ENCODE peak calls at places on chromosomes 2 and 18, in six cellular contexts. One of them, this sample, is unnamed.
A peak's percentile ranks its signal among the peaks of the same experiment; 100 is the strongest.

GRCh38 chr18:48036191-48036590 is 105.7 kb upstream of the SMAD2 start:
- DNase-seq in suprapubic skin: peak; percentile 83
- DNase-seq in ovary: no peak
- DNase-seq in HCT116: no peak
- DNase-seq in right cardiac atrium: peak; percentile 17
- DNase-seq in CD8-positive, alpha-beta memory T cell: no peak
- DNase-seq in this sample: no peak

GRCh38 chr2:231795525-231796327 is 9.5 kb downstream of the COPS7B start:
- DNase-seq in CD8-positive, alpha-beta memory T cell: no peak
- DNase-seq in HCT116: peak; percentile 81
- DNase-seq in right cardiac atrium: no peak
- DNase-seq in suprapubic skin: no peak
- DNase-seq in ovary: no peak
- DNase-seq in this sample: no peak

GRCh38 chr2:26540306-26540705 is 62.4 kb upstream of the OTOF start:
- DNase-seq in suprapubic skin: no peak
- DNase-seq in HCT116: no peak
- DNase-seq in CD8-positive, alpha-beta memory T cell: no peak
- DNase-seq in right cardiac atrium: no peak
- DNase-seq in ovary: no peak
- DNase-seq in this sample: no peak

GRCh38 chr18:44700652-44701051 is 20.0 kb downstream of the SETBP1 start:
- DNase-seq in ovary: peak; percentile 45
- DNase-seq in right cardiac atrium: peak; percentile 58
- DNase-seq in CD8-positive, alpha-beta memory T cell: peak; percentile 58
- DNase-seq in HCT116: no peak
- DNase-seq in suprapubic skin: no peak
- DNase-seq in this sample: no peak

GRCh38 chr18:58456625-58457024 is 172.3 kb downstream of the ALPK2 start:
- DNase-seq in right cardiac atrium: no peak
- DNase-seq in ovary: no peak
- DNase-seq in HCT116: no peak
- DNase-seq in suprapubic skin: no peak
- DNase-seq in CD8-positive, alpha-beta memory T cell: no peak
- DNase-seq in this sample: no peak

GRCh38 chr18:57210101-57210661 is 63.3 kb downstream of the BOD1L2 start:
- DNase-seq in ovary: no peak
- DNase-seq in HCT116: peak; percentile 63
- DNase-seq in right cardiac atrium: no peak
- DNase-seq in suprapubic skin: no peak
- DNase-seq in CD8-positive, alpha-beta memory T cell: no peak
- DNase-seq in this sample: no peak

GRCh38 chr2:102424754-102425153 is 1.8 kb downstream of the IL18RAP start:
- DNase-seq in HCT116: no peak
- DNase-seq in ovary: no peak
- DNase-seq in suprapubic skin: no peak
- DNase-seq in CD8-positive, alpha-beta memory T cell: no peak
- DNase-seq in right cardiac atrium: no peak
- DNase-seq in this sample: no peak

GRCh38 chr18:10834128-10834815 is 308.4 kb downstream of the NAPG start:
- DNase-seq in right cardiac atrium: no peak
- DNase-seq in CD8-positive, alpha-beta memory T cell: no peak
- DNase-seq in suprapubic skin: no peak
- DNase-seq in HCT116: no peak
- DNase-seq in ovary: no peak
- DNase-seq in this sample: no peak

DNA sequence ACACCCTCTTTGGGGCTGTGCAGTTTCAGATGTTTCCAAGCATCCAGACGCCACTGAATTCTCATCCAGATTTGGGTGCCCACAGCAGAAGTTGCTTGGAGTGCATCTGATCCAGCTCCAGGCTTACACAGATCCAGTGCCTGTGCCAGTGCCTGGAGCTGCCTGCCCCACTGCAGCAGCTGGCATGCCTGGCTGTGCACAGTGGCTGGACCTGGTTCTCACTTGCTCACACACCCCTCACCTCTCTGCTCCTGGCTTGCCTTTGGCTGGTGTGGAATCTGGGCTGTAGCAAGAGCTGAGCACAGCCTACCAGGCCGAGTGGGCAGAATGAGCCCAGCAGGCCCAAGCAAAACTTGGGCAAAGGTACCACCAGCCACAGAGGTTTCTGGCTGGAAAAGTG is 137.9 kb downstream of the SPAG16 start:
- DNase-seq in CD8-positive, alpha-beta memory T cell: no peak
- DNase-seq in ovary: no peak
- DNase-seq in HCT116: no peak
- DNase-seq in suprapubic skin: no peak
- DNase-seq in right cardiac atrium: no peak
- DNase-seq in this sample: no peak
- H3K27ac ChIP-seq in CD8-positive, alpha-beta memory T cell: no peak overlapping the region
- H3K27ac ChIP-seq in ovary: no peak overlapping the region
- H3K27ac ChIP-seq in HCT116: no peak overlapping the region
- H3K27ac ChIP-seq in suprapubic skin: no peak overlapping the region
- H3K27ac ChIP-seq in right cardiac atrium: no peak overlapping the region
- H3K27ac ChIP-seq in this sample: no peak overlapping the region

DNA sequence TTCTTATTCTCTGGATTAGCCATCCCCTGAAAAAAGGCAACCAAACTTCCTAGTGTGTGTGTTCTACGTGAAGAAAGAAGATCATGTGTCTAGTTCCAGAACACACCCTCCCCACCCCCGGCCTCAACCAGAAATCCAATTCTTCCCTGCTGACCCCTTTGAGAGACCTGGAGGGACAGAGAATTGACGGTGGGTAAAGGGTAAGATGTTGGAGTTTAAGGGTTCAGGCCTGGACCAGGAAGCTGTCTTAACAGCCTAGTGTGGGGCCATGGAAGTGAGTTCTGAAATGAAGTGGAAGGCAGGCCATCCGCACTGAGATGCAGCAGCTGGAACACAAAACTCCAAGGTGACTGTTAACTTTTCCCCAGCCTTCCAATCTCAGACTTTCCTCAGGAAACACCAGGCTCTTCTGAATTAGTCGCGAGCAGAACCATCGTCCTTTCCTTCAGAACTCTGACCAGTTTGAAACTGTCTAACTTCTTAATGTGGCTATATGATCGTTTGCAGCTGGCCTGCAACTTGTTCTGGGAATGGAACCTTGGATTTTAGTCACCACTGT is 757 bp upstream of the RPL37A start:
- DNase-seq in CD8-positive, alpha-beta memory T cell: no peak
- DNase-seq in right cardiac atrium: no peak
- DNase-seq in ovary: no peak
- DNase-seq in HCT116: no peak
- DNase-seq in suprapubic skin: no peak
- DNase-seq in this sample: no peak
- H3K4me1 ChIP-seq in CD8-positive, alpha-beta memory T cell: peaks cover 30% of the 10 kb centered on the region
- H3K4me1 ChIP-seq in right cardiac atrium: no peaks in the 10 kb centered on the region
- H3K4me1 ChIP-seq in ovary: peaks cover 1% of the 10 kb centered on the region
- H3K4me1 ChIP-seq in HCT116: peaks cover 35% of the 10 kb centered on the region
- H3K4me1 ChIP-seq in suprapubic skin: peaks cover 33% of the 10 kb centered on the region
- H3K4me1 ChIP-seq in this sample: no peaks in the 10 kb centered on the region

DNA sequence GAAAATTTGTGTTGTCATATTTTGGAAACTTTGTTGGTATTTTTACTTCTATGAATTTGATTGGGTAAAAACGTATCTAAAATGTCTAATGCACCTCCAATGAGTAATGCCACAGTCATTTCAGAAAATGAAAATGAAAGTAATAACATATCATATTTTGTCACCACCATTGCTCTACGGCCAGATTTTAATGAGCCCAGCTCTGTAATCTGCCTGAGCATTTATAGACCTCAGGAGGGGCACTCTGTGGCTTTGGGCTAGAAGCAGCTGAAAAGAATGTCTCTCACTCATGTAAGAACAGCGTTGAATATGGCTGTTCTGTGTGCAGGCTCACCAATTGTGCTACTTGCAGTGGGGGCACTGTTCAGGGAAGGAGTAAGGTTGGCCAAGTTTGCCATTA is 32.7 kb upstream of the ABCA12 start:
- DNase-seq in ovary: no peak
- DNase-seq in CD8-positive, alpha-beta memory T cell: no peak
- DNase-seq in right cardiac atrium: no peak
- DNase-seq in suprapubic skin: no peak
- DNase-seq in HCT116: no peak
- DNase-seq in this sample: no peak
- H3K4me3 ChIP-seq in ovary: no peak overlapping the region
- H3K4me3 ChIP-seq in CD8-positive, alpha-beta memory T cell: peak overlapping the region; percentile 32
- H3K4me3 ChIP-seq in right cardiac atrium: no peak overlapping the region
- H3K4me3 ChIP-seq in suprapubic skin: no peak overlapping the region
- H3K4me3 ChIP-seq in HCT116: peak overlapping the region; percentile 3
- H3K4me3 ChIP-seq in this sample: no peak overlapping the region

GRCh38 chr2:157783180-157783579 is 93.0 kb downstream of the ACVR1 start:
- DNase-seq in right cardiac atrium: no peak
- DNase-seq in HCT116: no peak
- DNase-seq in CD8-positive, alpha-beta memory T cell: no peak
- DNase-seq in suprapubic skin: no peak
- DNase-seq in ovary: no peak
- DNase-seq in this sample: no peak

GRCh38 chr2:157785866-157786662 is 90.1 kb downstream of the ACVR1 start:
- DNase-seq in ovary: no peak
- DNase-seq in suprapubic skin: no peak
- DNase-seq in CD8-positive, alpha-beta memory T cell: no peak
- DNase-seq in HCT116: no peak
- DNase-seq in right cardiac atrium: no peak
- DNase-seq in this sample: no peak

GRCh38 chr2:157785200-157785599 is 90.9 kb downstream of the ACVR1 start:
- DNase-seq in suprapubic skin: no peak
- DNase-seq in HCT116: no peak
- DNase-seq in CD8-positive, alpha-beta memory T cell: no peak
- DNase-seq in ovary: no peak
- DNase-seq in right cardiac atrium: no peak
- DNase-seq in this sample: no peak

GRCh38 chr2:157784823-157785175 is 91.3 kb downstream of the ACVR1 start:
- DNase-seq in suprapubic skin: no peak
- DNase-seq in CD8-positive, alpha-beta memory T cell: no peak
- DNase-seq in ovary: no peak
- DNase-seq in HCT116: no peak
- DNase-seq in right cardiac atrium: no peak
- DNase-seq in this sample: no peak

GRCh38 chr2:157784169-157784822 is 91.8 kb downstream of the ACVR1 start:
- DNase-seq in suprapubic skin: no peak
- DNase-seq in HCT116: no peak
- DNase-seq in ovary: no peak
- DNase-seq in CD8-positive, alpha-beta memory T cell: no peak
- DNase-seq in right cardiac atrium: peak; percentile 70
- DNase-seq in this sample: no peak
- H3K27ac ChIP-seq in suprapubic skin: peak overlapping the region; percentile 70
- H3K27ac ChIP-seq in HCT116: no peak overlapping the region
- H3K27ac ChIP-seq in ovary: no peak overlapping the region
- H3K27ac ChIP-seq in CD8-positive, alpha-beta memory T cell: no peak overlapping the region
- H3K27ac ChIP-seq in right cardiac atrium: peak overlapping the region; percentile 63
- H3K27ac ChIP-seq in this sample: no peak overlapping the region

GRCh38 chr2:95034221-95034620 is 8.7 kb downstream of the MAL start:
- DNase-seq in suprapubic skin: no peak
- DNase-seq in ovary: no peak
- DNase-seq in CD8-positive, alpha-beta memory T cell: no peak
- DNase-seq in right cardiac atrium: peak; percentile 33
- DNase-seq in HCT116: no peak
- DNase-seq in this sample: no peak

GRCh38 chr2:95036491-95037289 is 11.2 kb downstream of the MAL start:
- DNase-seq in CD8-positive, alpha-beta memory T cell: no peak
- DNase-seq in suprapubic skin: no peak
- DNase-seq in HCT116: no peak
- DNase-seq in right cardiac atrium: no peak
- DNase-seq in ovary: no peak
- DNase-seq in this sample: no peak

GRCh38 chr2:95032868-95033603 is 7.5 kb downstream of the MAL start:
- DNase-seq in ovary: no peak
- DNase-seq in CD8-positive, alpha-beta memory T cell: no peak
- DNase-seq in right cardiac atrium: peak; percentile 44
- DNase-seq in suprapubic skin: no peak
- DNase-seq in HCT116: no peak
- DNase-seq in this sample: no peak

GRCh38 chr2:95032341-95032740 is 6.8 kb downstream of the MAL start:
- DNase-seq in right cardiac atrium: peak; percentile 32
- DNase-seq in suprapubic skin: no peak
- DNase-seq in ovary: no peak
- DNase-seq in HCT116: no peak
- DNase-seq in CD8-positive, alpha-beta memory T cell: no peak
- DNase-seq in this sample: no peak

DNA sequence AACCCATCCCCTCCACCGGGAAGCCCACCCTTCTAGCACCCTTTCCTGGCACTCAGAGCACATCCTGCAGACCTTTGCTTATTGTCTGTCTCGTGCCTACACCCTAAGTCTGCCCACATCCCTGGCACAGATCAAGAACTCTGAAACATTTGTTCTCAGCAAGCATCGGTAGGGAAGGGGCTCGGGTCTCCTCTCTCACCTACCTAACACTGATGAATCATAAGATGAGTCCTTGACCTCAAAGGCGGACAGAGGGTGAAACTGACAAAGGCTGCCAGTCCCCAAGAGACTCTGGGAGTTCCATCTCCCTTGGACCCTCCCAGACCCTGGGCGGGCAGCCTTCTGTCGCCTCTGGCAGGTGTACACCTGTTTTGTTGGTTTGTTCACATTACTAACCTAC is 9.3 kb downstream of the MAL start:
- DNase-seq in suprapubic skin: no peak
- DNase-seq in ovary: no peak
- DNase-seq in CD8-positive, alpha-beta memory T cell: no peak
- DNase-seq in right cardiac atrium: peak; percentile 9
- DNase-seq in HCT116: no peak
- DNase-seq in this sample: no peak
- H3K4me1 ChIP-seq in suprapubic skin: peaks cover 3% of the 10 kb centered on the region
- H3K4me1 ChIP-seq in ovary: no peaks in the 10 kb centered on the region
- H3K4me1 ChIP-seq in CD8-positive, alpha-beta memory T cell: peaks cover 75% of the 10 kb centered on the region
- H3K4me1 ChIP-seq in right cardiac atrium: no peaks in the 10 kb centered on the region
- H3K4me1 ChIP-seq in HCT116: peaks cover 23% of the 10 kb centered on the region
- H3K4me1 ChIP-seq in this sample: no peaks in the 10 kb centered on the region

DNA sequence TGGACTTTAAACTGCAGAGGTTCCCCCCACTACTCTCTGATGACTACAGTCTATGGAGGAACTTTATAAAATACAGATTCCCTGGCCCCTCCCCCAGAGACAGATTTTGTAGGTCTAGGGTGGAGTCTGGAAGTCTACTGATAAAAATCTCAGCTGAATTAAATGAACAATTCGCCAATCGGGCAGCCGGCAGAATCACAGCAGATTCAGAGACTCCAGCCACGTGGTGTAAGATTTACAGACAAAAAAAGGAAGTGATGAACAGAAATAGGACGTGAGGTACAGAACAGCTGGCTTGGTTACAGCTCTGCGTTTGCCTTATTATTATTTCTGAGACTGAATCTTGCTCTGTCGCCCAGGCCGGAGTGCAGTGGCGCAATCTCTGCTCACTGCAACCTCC is 21.4 kb upstream of the MTA3 start:
- DNase-seq in CD8-positive, alpha-beta memory T cell: no peak
- DNase-seq in right cardiac atrium: no peak
- DNase-seq in ovary: no peak
- DNase-seq in HCT116: no peak
- DNase-seq in suprapubic skin: no peak
- DNase-seq in this sample: no peak
- H3K4me3 ChIP-seq in CD8-positive, alpha-beta memory T cell: no peak overlapping the region
- H3K4me3 ChIP-seq in right cardiac atrium: no peak overlapping the region
- H3K4me3 ChIP-seq in ovary: no peak overlapping the region
- H3K4me3 ChIP-seq in HCT116: no peak overlapping the region
- H3K4me3 ChIP-seq in suprapubic skin: no peak overlapping the region
- H3K4me3 ChIP-seq in this sample: no peak overlapping the region